ENCODE peak calls at places on chromosomes 2 and 18, in six cellular contexts. H is activated CD4-positive, CD25-positive, alpha-beta regulatory T cell; Y is NCI-H1092 treated with DMSO at 0.1 percent for 48 hours; Z is hepatocyte; K is ACHN; C is effector CD4-positive, alpha-beta T cell. U is an unnamed sample.
A peak's percentile ranks its signal among the peaks of the same experiment; 100 is the strongest.

GRCh38 chr2:59858540-59858939 is 694.9 kb downstream of the BCL11A start:
- DNase-seq in H (no peak), Y (no peak), Z (no peak), K (no peak), C (no peak), U (no peak)

GRCh38 chr2:60252581-60253170 is 300.8 kb downstream of the BCL11A start:
- DNase-seq in H (no peak), Y (no peak), Z (no peak), K (no peak), C (no peak), U (no peak)

GRCh38 chr2:30362468-30363081 is 84.5 kb upstream of the LCLAT1 start:
- DNase-seq in H (no peak), Y (no peak), Z (no peak), K (peak; percentile 71), C (no peak), U (no peak)

GRCh38 chr2:167181134-167181533 is 292.9 kb downstream of the XIRP2 start:
- DNase-seq in H (no peak), Y (no peak), Z (no peak), K (no peak), C (no peak), U (no peak)

GRCh38 chr18:12652861-12653401 is 5.0 kb downstream of the SPIRE1 start:
- DNase-seq in H (no peak), Y (no peak), Z (no peak), K (peak; percentile 11), C (no peak), U (no peak)

GRCh38 chr2:20346565-20347127 is 4.0 kb downstream of the PUM2 start:
- DNase-seq in H (no peak), Y (no peak), Z (no peak), K (no peak), C (no peak), U (no peak)

GRCh38 chr2:134278546-134278945 is 24.7 kb downstream of the MGAT5 start:
- DNase-seq in H (no peak), Y (no peak), Z (no peak), K (no peak), C (no peak), U (no peak)

GRCh38 chr2:191846787-191847620 is at the start of gene CAVIN2:
- DNase-seq in H (no peak), Y (no peak), Z (peak; percentile 52), K (peak; percentile 93), C (no peak), U (no peak)

GRCh38 chr2:212843409-212844199 is 305.0 kb upstream of the ERBB4 start:
- DNase-seq in H (no peak), Y (no peak), Z (no peak), K (no peak), C (no peak), U (no peak)

GRCh38 chr2:177464549-177464948 is 72.0 kb downstream of the AGPS start:
- DNase-seq in H (no peak), Y (no peak), Z (no peak), K (no peak), C (no peak), U (no peak)

GRCh38 chr2:7094113-7094760 is 177.0 kb downstream of the RNF144A start:
- DNase-seq in H (no peak), Y (no peak), Z (peak; percentile 16), K (no peak), C (no peak), U (no peak)

GRCh38 chr2:236617221-236617737 is 47.7 kb downstream of the ACKR3 start:
- DNase-seq in H (no peak), Y (no peak), Z (no peak), K (no peak), C (no peak), U (no peak)

GRCh38 chr2:231521-232185 is 32.2 kb downstream of the SH3YL1 start:
- DNase-seq in H (no peak), Y (no peak), Z (no peak), K (no peak), C (no peak), U (no peak)